ENCODE peak calls at places on chromosomes 16 and 17, in four cellular contexts. Y is PC-9, G is mammary epithelial cell, L is upper lobe of right lung. N is an unnamed sample. For H3K36me3 and H3K4me1, the result is how much of the 10 kb centered on the place peaks cover.

GRCh38 chr16:81624718-81625543 is 154.2 kb upstream of the PLCG2 start:
- DNase-seq in Y (peak), G (peak), L (no peak), N (no peak)

GRCh38 chr16:70750893-70751467 is 50.0 kb downstream of the VAC14 start:
- DNase-seq in Y (no peak), G (no peak), L (peak), N (no peak)

GRCh38 chr17:40633871-40634270 is 13.7 kb downstream of the SMARCE1 start:
- DNase-seq in Y (no peak), G (peak), L (no peak), N (no peak)

GRCh38 chr17:79165756-79166473 is 91.3 kb downstream of the ENGASE start:
- DNase-seq in Y (no peak), G (no peak), L (no peak), N (no peak)

GRCh38 chr16:78275420-78275819 is 176.0 kb downstream of the WWOX start:
- DNase-seq in Y (no peak), G (no peak), L (no peak), N (no peak)

GRCh38 chr17:68198931-68199836 is 48.7 kb upstream of the AMZ2 start:
- DNase-seq in Y (no peak), G (peak), L (no peak), N (peak)

GRCh38 chr16:27762441-27762840 is 212.5 kb downstream of the KATNIP start:
- DNase-seq in Y (peak), G (no peak), L (no peak), N (no peak)

GRCh38 chr16:54090602-54091001 is 196.0 kb downstream of the IRX3 start:
- DNase-seq in Y (no peak), G (no peak), L (no peak), N (no peak)

GRCh38 chr17:7403043-7403901 is 625 bp downstream of the TMEM256 start:
- DNase-seq in Y (no peak), G (no peak), L (peak), N (peak)

GRCh38 chr17:17474341-17474740 is 2.5 kb upstream of the MED9 start:
- DNase-seq in Y (no peak), G (no peak), L (no peak), N (no peak)

GRCh38 chr16:73205153-73205549 is 157.2 kb upstream of the ZFHX3 start:
- DNase-seq in Y (no peak), G (no peak), L (no peak), N (peak)

GRCh38 chr16:82034981-82035612 is at the start of gene HSD17B2:
- DNase-seq in Y (no peak), G (peak), L (no peak), N (peak)

GRCh38 chr17:978110-979093 is 1.2 kb downstream of the NXN start:
- DNase-seq in Y (no peak), G (peak), L (peak), N (peak)

GRCh38 chr16:51057102-51057793 is 93.8 kb downstream of the SALL1 start:
- DNase-seq in Y (no peak), G (no peak), L (no peak), N (no peak)

GRCh38 chr16:67116388-67117311 is 6.9 kb downstream of the PHAF1 start:
- DNase-seq in Y (no peak), G (peak), L (no peak), N (no peak)

GRCh38 chr17:55278173-55278748 is 13.5 kb downstream of the HLF start:
- DNase-seq in Y (no peak), G (no peak), L (no peak), N (no peak)

GRCh38 chr16:69424935-69425784 is 741 bp downstream of the CYB5B start:
- DNase-seq in Y (no peak), G (no peak), L (no peak), N (no peak)

GRCh38 chr17:17535957-17536356 is 39.8 kb upstream of the RASD1 start:
- DNase-seq in Y (no peak), G (no peak), L (peak), N (no peak)

GRCh38 chr17:83203472-83204221 is 124.2 kb downstream of the METRNL start:
- DNase-seq in Y (no peak), G (no peak), L (peak), N (no peak)

GRCh38 chr17:27402943-27403342 is 53.3 kb upstream of the KSR1 start:
- DNase-seq in Y (no peak), G (no peak), L (no peak), N (no peak)

GRCh38 chr16:56700195-56700594 is 17.9 kb downstream of the MT1X start:
- DNase-seq in Y (no peak), G (no peak), L (no peak), N (no peak)

GRCh38 chr17:9199474-9200196 is 178.3 kb downstream of the NTN1 start:
- DNase-seq in Y (no peak), G (no peak), L (no peak), N (no peak)

GRCh38 chr17:61981323-61981722 is 53.5 kb upstream of the INTS2 start:
- DNase-seq in Y (peak), G (peak), L (no peak), N (no peak)

GRCh38 chr17:70521821-70522256 is 352.5 kb downstream of the KCNJ2 start:
- DNase-seq in Y (no peak), G (no peak), L (no peak), N (no peak)

GRCh38 chr17:47257651-47258339 is 4.2 kb downstream of the ITGB3 start:
- DNase-seq in Y (no peak), G (peak), L (no peak), N (no peak)

GRCh38 chr16:80614908-80615696 is 74.3 kb downstream of the DYNLRB2 start:
- DNase-seq in Y (no peak), G (peak), L (no peak), N (no peak)

GRCh38 chr16:9966569-9967157 is 215.6 kb downstream of the GRIN2A start:
- DNase-seq in Y (peak), G (peak), L (no peak), N (no peak)

GRCh38 chr17:38507436-38507835 is 79.2 kb downstream of the ARHGAP23 start:
- DNase-seq in Y (no peak), G (no peak), L (no peak), N (no peak)

GRCh38 chr16:77375396-77375795 is 59.4 kb downstream of the ADAMTS18 start:
- DNase-seq in Y (no peak), G (no peak), L (no peak), N (no peak)

GRCh38 chr17:29682054-29682453 is 59.3 kb upstream of the CORO6 start:
- DNase-seq in Y (no peak), G (no peak), L (no peak), N (no peak)
- H3K36me3 ChIP-seq in Y (under half), G (under half), L (under half), N (under half)

GRCh38 chr17:57442914-57443571 is 186.7 kb downstream of the MSI2 start:
- DNase-seq in Y (no peak), G (peak), L (no peak), N (no peak)
- H3K4me1 ChIP-seq in Y (under half), G (under half), L (under half), N (under half)

GRCh38 chr17:21278304-21279197 is 6.0 kb upstream of the MAP2K3 start:
- DNase-seq in Y (peak), G (no peak), L (no peak), N (no peak)

GRCh38 chr17:21275047-21275578 is 9.4 kb upstream of the MAP2K3 start:
- DNase-seq in Y (no peak), G (no peak), L (no peak), N (no peak)

GRCh38 chr17:21272881-21273839 is 11.4 kb upstream of the MAP2K3 start:
- DNase-seq in Y (no peak), G (no peak), L (no peak), N (no peak)

GRCh38 chr17:21277332-21277731 is 7.2 kb upstream of the MAP2K3 start:
- DNase-seq in Y (no peak), G (no peak), L (no peak), N (no peak)

DNA sequence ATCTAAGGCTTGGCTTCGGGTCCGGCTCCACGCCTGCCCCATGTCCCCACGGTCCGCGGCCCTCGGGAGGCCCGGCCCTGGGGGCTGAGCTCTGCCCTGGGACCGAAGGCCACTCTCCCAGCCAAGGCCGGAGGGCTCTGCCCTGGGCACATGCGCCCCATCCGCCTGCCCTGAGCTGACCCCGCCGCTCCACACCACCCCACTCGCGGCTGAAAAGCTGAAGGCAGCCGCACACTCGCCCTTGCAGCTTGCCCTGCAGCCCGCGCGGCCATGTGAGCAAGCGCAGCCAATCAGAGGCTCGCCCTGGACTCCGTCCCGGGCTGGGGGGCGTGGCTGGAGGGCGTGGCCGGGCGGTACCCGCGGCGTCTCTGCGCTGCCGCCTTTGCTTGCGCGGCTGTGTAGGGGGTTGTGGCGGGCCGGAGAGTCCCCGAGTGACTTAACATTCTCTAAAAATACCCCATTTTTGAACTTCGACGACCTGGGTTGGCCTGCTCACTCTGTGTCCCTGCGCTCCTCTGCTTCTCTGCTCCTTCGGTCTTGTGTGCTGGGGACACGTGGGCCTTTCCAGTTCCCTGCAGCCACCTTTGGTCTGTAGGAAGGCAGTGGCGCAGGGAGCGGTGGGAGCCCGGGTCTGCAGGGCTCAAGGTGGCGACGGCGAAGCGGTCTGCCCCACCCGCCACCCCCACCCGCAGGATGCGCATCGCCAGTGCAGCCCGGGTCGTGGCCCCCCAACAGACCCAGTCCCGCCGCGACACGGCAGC is 8.8 kb upstream of the MAP2K3 start:
- DNase-seq in Y (peak), G (peak), L (peak), N (peak)
- TF ChIP-seq CTCF in Y (no peak), G (no peak), L (peak), N (peak)

GRCh38 chr16:87445486-87445885 is 47.3 kb downstream of the ZCCHC14 start:
- DNase-seq in Y (no peak), G (no peak), L (no peak), N (no peak)
- H3K36me3 ChIP-seq in Y (under half), G (under half), L (under half), N (under half)

GRCh38 chr17:28547623-28548416 is 4.6 kb downstream of the UNC119 start:
- DNase-seq in Y (peak), G (peak), L (peak), N (peak)
- H3K4me1 ChIP-seq in Y (under half), G (under half), L (under half), N (under half)

GRCh38 chr16:49919327-49919726 is 63.4 kb upstream of the ZNF423 start:
- DNase-seq in Y (no peak), G (no peak), L (no peak), N (no peak)

GRCh38 chr16:49921106-49921505 is 65.2 kb upstream of the ZNF423 start:
- DNase-seq in Y (no peak), G (no peak), L (no peak), N (no peak)

GRCh38 chr16:49920397-49920796 is 64.5 kb upstream of the ZNF423 start:
- DNase-seq in Y (no peak), G (no peak), L (no peak), N (no peak)

GRCh38 chr16:49914697-49915096 is 58.8 kb upstream of the ZNF423 start:
- DNase-seq in Y (no peak), G (no peak), L (no peak), N (no peak)

GRCh38 chr16:49918257-49918656 is 62.3 kb upstream of the ZNF423 start:
- DNase-seq in Y (no peak), G (no peak), L (no peak), N (no peak)
- TF ChIP-seq CTCF in Y (no peak), G (no peak), L (no peak), N (no peak)

GRCh38 chr17:36505171-36505570 is 18.7 kb downstream of the ZNHIT3 start:
- DNase-seq in Y (no peak), G (no peak), L (no peak), N (no peak)
- H3K36me3 ChIP-seq in Y (under half), G (under half), L (under half), N (under half)

DNA sequence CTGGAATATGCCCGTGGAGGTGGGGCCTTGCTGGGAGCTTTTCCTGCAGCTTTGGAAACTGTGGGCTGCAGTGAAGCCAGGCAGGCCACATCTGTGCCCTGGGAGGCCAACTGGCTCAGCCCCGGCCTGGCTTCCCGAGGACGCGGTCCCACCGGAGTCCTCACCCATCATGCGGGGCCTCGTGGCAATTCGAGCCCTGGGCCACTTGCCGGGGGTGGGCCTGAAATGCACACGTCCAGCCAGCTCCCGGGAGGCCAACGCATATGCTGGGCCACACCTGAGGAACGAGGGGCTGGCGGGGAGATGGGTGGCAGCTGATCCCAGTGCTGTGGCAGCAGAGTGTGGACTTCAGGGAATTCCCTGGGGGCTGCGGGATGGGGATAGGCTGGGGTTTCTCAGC is 172.4 kb upstream of the GSE1 start:
- DNase-seq in Y (no peak), G (no peak), L (no peak), N (no peak)
- H3K4me1 ChIP-seq in Y (under half), G (under half), L (under half), N (half or more)

DNA sequence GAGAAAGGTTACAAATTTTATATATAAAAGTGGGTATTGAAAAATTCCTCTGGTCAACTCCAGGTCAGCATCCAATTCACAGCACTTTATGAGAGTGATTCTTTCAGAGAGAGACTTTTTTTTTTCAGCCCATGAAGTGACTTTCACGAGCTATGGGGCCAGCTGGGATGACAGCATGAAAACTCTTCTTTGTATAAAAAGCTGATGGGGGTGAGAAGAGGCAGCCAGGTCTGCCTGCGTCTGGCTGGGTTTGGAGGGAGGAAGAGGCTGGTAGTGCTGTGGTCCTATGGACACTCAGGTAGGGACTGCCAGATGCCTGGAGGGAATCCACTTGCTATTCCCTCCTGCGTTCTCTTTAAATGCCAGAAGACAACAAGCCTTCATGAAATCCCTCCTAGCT is 250.6 kb downstream of the UTP18 start:
- DNase-seq in Y (no peak), G (no peak), L (no peak), N (no peak)
- TF ChIP-seq CTCF in Y (no peak), G (no peak), L (no peak), N (no peak)